ENCODE peak calls at places on chromosome 20, in seven cellular contexts. I is activated naive CD4-positive, alpha-beta T cell; N is activated T-helper 1 cell treated with Interleukin-2 at 50 U/mL for 16 hours; C is fibroblast of lung; U is dermis microvascular lymphatic vessel endothelial cell; H is heart left ventricle; M is NCI-H2081. P is an unnamed sample.

GRCh38 chr20:47113362-47114118 is 218.9 kb downstream of the EYA2 start:
- DNase-seq in I (no peak), N (no peak), C (peak), U (no peak), H (no peak), M (no peak), P (no peak)

GRCh38 chr20:63136296-63136695 is 79.6 kb downstream of the YTHDF1 start:
- DNase-seq in I (no peak), N (no peak), C (no peak), U (no peak), H (no peak), M (no peak), P (no peak)

GRCh38 chr20:63382551-63383300 is 21.6 kb upstream of the CHRNA4 start:
- DNase-seq in I (no peak), N (no peak), C (no peak), U (no peak), H (no peak), M (no peak), P (no peak)

GRCh38 chr20:63789836-63790571 is 41.1 kb downstream of the ZBTB46 start:
- DNase-seq in I (no peak), N (no peak), C (no peak), U (no peak), H (no peak), M (no peak), P (no peak)

GRCh38 chr20:20404546-20405092 is 36.7 kb downstream of the INSM1 start:
- DNase-seq in I (no peak), N (no peak), C (no peak), U (no peak), H (no peak), M (no peak), P (no peak)

GRCh38 chr20:9043364-9043763 is 25.5 kb upstream of the PLCB4 start:
- DNase-seq in I (no peak), N (no peak), C (no peak), U (no peak), H (no peak), M (peak), P (no peak)

GRCh38 chr20:32447136-32448027 is 89.3 kb downstream of the ASXL1 start:
- DNase-seq in I (no peak), N (no peak), C (no peak), U (no peak), H (no peak), M (no peak), P (no peak)

GRCh38 chr20:58956078-58956477 is 25.0 kb upstream of the NELFCD start:
- DNase-seq in I (no peak), N (no peak), C (no peak), U (no peak), H (no peak), M (no peak), P (no peak)

GRCh38 chr20:63126876-63127699 is 88.8 kb downstream of the YTHDF1 start:
- DNase-seq in I (no peak), N (no peak), C (no peak), U (no peak), H (no peak), M (no peak), P (no peak)

GRCh38 chr20:52269327-52269726 is 77.7 kb upstream of the ZFP64 start:
- DNase-seq in I (no peak), N (no peak), C (peak), U (no peak), H (no peak), M (no peak), P (peak)

GRCh38 chr20:21361266-21361665 is 36.1 kb downstream of the NKX2-4 start:
- DNase-seq in I (no peak), N (no peak), C (peak), U (peak), H (no peak), M (no peak), P (no peak)

GRCh38 chr20:61299613-61300012 is 47.6 kb downstream of the CDH4 start:
- DNase-seq in I (no peak), N (no peak), C (no peak), U (no peak), H (no peak), M (no peak), P (no peak)

GRCh38 chr20:21175433-21175832 is 49.6 kb downstream of the KIZ start:
- DNase-seq in I (no peak), N (no peak), C (no peak), U (no peak), H (no peak), M (no peak), P (no peak)

GRCh38 chr20:41345729-41346067 is 5.1 kb downstream of the LPIN3 start:
- DNase-seq in I (no peak), N (no peak), C (no peak), U (no peak), H (no peak), M (no peak), P (no peak)

GRCh38 chr20:38434310-38434741 is 802 bp downstream of the SNHG17 start:
- DNase-seq in I (peak), N (peak), C (peak), U (peak), H (no peak), M (no peak), P (no peak)

GRCh38 chr20:23022849-23023248 is 12.3 kb upstream of the SSTR4 start:
- DNase-seq in I (no peak), N (no peak), C (peak), U (no peak), H (no peak), M (no peak), P (no peak)

GRCh38 chr20:36384022-36384619 is 78.0 kb downstream of the DLGAP4 start:
- DNase-seq in I (no peak), N (no peak), C (peak), U (peak), H (no peak), M (no peak), P (no peak)

GRCh38 chr20:13744403-13744802 is 40.3 kb downstream of the ESF1 start:
- DNase-seq in I (no peak), N (no peak), C (no peak), U (peak), H (no peak), M (no peak), P (no peak)

GRCh38 chr20:10910535-10911239 is 236.9 kb upstream of the JAG1 start:
- DNase-seq in I (no peak), N (no peak), C (peak), U (peak), H (peak), M (no peak), P (no peak)

GRCh38 chr20:51588762-51589161 is 46.2 kb upstream of the NFATC2 start:
- DNase-seq in I (no peak), N (no peak), C (no peak), U (no peak), H (no peak), M (no peak), P (no peak)

GRCh38 chr20:57438552-57438951 is 47.4 kb downstream of the RBM38 start:
- DNase-seq in I (no peak), N (no peak), C (no peak), U (no peak), H (no peak), M (no peak), P (no peak)

GRCh38 chr20:24560571-24561485 is 91.4 kb downstream of the SYNDIG1 start:
- DNase-seq in I (no peak), N (no peak), C (no peak), U (no peak), H (no peak), M (no peak), P (no peak)

GRCh38 chr20:38190166-38190565 is 25.1 kb upstream of the TGM2 start:
- DNase-seq in I (no peak), N (no peak), C (no peak), U (no peak), H (no peak), M (no peak), P (no peak)

GRCh38 chr20:49034070-49034732 is 11.9 kb upstream of the CSE1L start:
- DNase-seq in I (no peak), N (no peak), C (no peak), U (no peak), H (no peak), M (no peak), P (no peak)

GRCh38 chr20:3222635-3223600 is 13.6 kb downstream of the ITPA start:
- DNase-seq in I (peak), N (no peak), C (no peak), U (peak), H (no peak), M (peak), P (peak)

GRCh38 chr20:8152183-8152582 is 20.1 kb downstream of the PLCB1 start:
- DNase-seq in I (no peak), N (no peak), C (peak), U (peak), H (no peak), M (no peak), P (no peak)

GRCh38 chr20:4220352-4220751 is 205.0 kb upstream of the RNF24 start:
- DNase-seq in I (no peak), N (no peak), C (no peak), U (no peak), H (no peak), M (no peak), P (no peak)

GRCh38 chr20:5654557-5654956 is 95.6 kb upstream of the SHLD1 start:
- DNase-seq in I (no peak), N (no peak), C (peak), U (peak), H (no peak), M (peak), P (no peak)

GRCh38 chr20:32207211-32207625 is 325 bp downstream of the PLAGL2 start:
- DNase-seq in I (no peak), N (no peak), C (no peak), U (peak), H (no peak), M (no peak), P (no peak)

GRCh38 chr20:16530201-16530681 is 43.0 kb downstream of the KIF16B start:
- DNase-seq in I (no peak), N (no peak), C (peak), U (no peak), H (no peak), M (no peak), P (no peak)

GRCh38 chr20:46151936-46152335 is 33.8 kb downstream of the CD40 start:
- DNase-seq in I (no peak), N (no peak), C (no peak), U (no peak), H (no peak), M (no peak), P (no peak)

GRCh38 chr20:54067606-54068174 is 2.7 kb downstream of the BCAS1 start:
- DNase-seq in I (no peak), N (no peak), C (no peak), U (no peak), H (no peak), M (no peak), P (no peak)

GRCh38 chr20:60559462-60559861 is 601.2 kb downstream of the CDH26 start:
- DNase-seq in I (no peak), N (no peak), C (no peak), U (no peak), H (no peak), M (no peak), P (no peak)

P was measured in NCI-H1694 treated with DMSO at 0.1 percent for 48 hours.